ENCODE peak calls at places on chromosomes 7 and 10, in four cellular contexts. U is GM03348, Y is NCI-H1694, E is HT1080. D is an unnamed sample.
A peak's percentile ranks its signal among the peaks of the same experiment; 100 is the strongest.

GRCh38 chr7:44959433-44959951 is 19.3 kb downstream of the MYO1G start:
- DNase-seq in E (peak; percentile 45), U (no peak), Y (no peak), D (no peak)

GRCh38 chr10:88642991-88643390 is 21.3 kb upstream of the LIPF start:
- DNase-seq in E (peak; percentile 23), U (peak; percentile 63), Y (no peak), D (peak; percentile 50)

GRCh38 chr7:104767826-104768536 is 246.0 kb upstream of the KMT2E start:
- DNase-seq in Y (peak; percentile 26), E (no peak), U (no peak), D (no peak)

GRCh38 chr10:55629792-55630490 is 731.1 kb downstream of the ZWINT start:
- DNase-seq in U (peak; percentile 34), Y (no peak), E (no peak), D (peak; percentile 46)

GRCh38 chr7:131486346-131486745 is 70.1 kb downstream of the PODXL start:
- DNase-seq in U (no peak), E (no peak), Y (no peak), D (no peak)

GRCh38 chr7:149289856-149290255 is 27.9 kb downstream of the ZNF783 start:
- DNase-seq in E (no peak), U (no peak), Y (no peak), D (no peak)

GRCh38 chr7:33109758-33110238 is 594 bp upstream of the RP9 start:
- DNase-seq in U (no peak), Y (peak; percentile 16), E (peak; percentile 40), D (no peak)

GRCh38 chr10:5546891-5547683 is 22.3 kb downstream of the CALML3 start:
- DNase-seq in Y (no peak), E (peak; percentile 87), U (no peak), D (peak; percentile 40)

GRCh38 chr10:3764626-3765375 is 20.2 kb downstream of the KLF6 start:
- DNase-seq in U (no peak), Y (no peak), E (peak; percentile 60), D (no peak)

GRCh38 chr7:17998692-17999091 is 29.0 kb downstream of the PRPS1L1 start:
- DNase-seq in Y (no peak), U (no peak), E (no peak), D (no peak)

GRCh38 chr10:102652170-102652926 is 8.1 kb downstream of the TRIM8 start:
- DNase-seq in Y (no peak), E (no peak), U (no peak), D (no peak)

GRCh38 chr7:127418459-127418858 is 26.0 kb upstream of the ZNF800 start:
- DNase-seq in U (no peak), E (no peak), Y (no peak), D (no peak)

GRCh38 chr7:73623798-73624668 is at the start of gene MLXIPL:
- DNase-seq in Y (peak; percentile 61), E (no peak), U (peak; percentile 91), D (peak; percentile 94)

GRCh38 chr10:6445671-6446278 is 134.3 kb downstream of the PRKCQ start:
- DNase-seq in Y (no peak), U (peak; percentile 59), E (peak; percentile 13), D (peak; percentile 70)

GRCh38 chr10:88800152-88801125 is 2.1 kb upstream of the LIPM start:
- DNase-seq in Y (peak; percentile 8), E (no peak), U (peak; percentile 67), D (peak; percentile 68)

GRCh38 chr10:51685768-51686167 is 13.6 kb downstream of the CSTF2T start:
- DNase-seq in Y (no peak), E (peak; percentile 63), U (no peak), D (no peak)

GRCh38 chr10:37727491-37728352 is 129.7 kb downstream of the ZNF248 start:
- DNase-seq in Y (no peak), U (no peak), E (no peak), D (no peak)

D was measured in AG20443.